ENCODE peak calls at places on chromosomes 3 and 15, in six cellular contexts. I, N, Y, Z, U and D are unnamed samples.

GRCh38 chr15:68618339-68619302 is 39.8 kb downstream of the CORO2B start:
- DNase-seq in Y (no peak), N (peak; percentile 78), Z (no peak), I (peak; percentile 71), U (peak; percentile 68), D (no peak)

GRCh38 chr3:134055661-134056060 is 25.9 kb upstream of the SLCO2A1 start:
- DNase-seq in U (no peak), Y (no peak), N (no peak), Z (peak; percentile 9), I (no peak), D (peak; percentile 17)

GRCh38 chr3:99962703-99963102 is 145.0 kb downstream of the CMSS1 start:
- DNase-seq in I (peak; percentile 94), U (peak; percentile 82), Z (no peak), N (peak; percentile 94), Y (peak; percentile 68), D (no peak)

GRCh38 chr3:5002174-5002870 is 23.1 kb downstream of the BHLHE40 start:
- DNase-seq in I (no peak), Y (no peak), U (no peak), N (no peak), Z (no peak), D (no peak)

GRCh38 chr15:94236638-94237037 is 5.3 kb downstream of the MCTP2 start:
- DNase-seq in Y (no peak), I (no peak), Z (peak; percentile 73), U (no peak), N (no peak), D (no peak)

GRCh38 chr3:42702982-42703694 is 540 bp upstream of the HHATL start:
- DNase-seq in Y (no peak), U (no peak), Z (no peak), I (no peak), N (no peak), D (no peak)

GRCh38 chr3:43478380-43478779 is 143.4 kb downstream of the ANO10 start:
- DNase-seq in N (no peak), U (no peak), I (no peak), Y (no peak), Z (no peak), D (no peak)

GRCh38 chr3:112111785-112112402 is 21.2 kb downstream of the GCSAM start:
- DNase-seq in Y (peak; percentile 32), Z (no peak), U (peak; percentile 85), N (peak; percentile 58), I (peak; percentile 38), D (no peak)

GRCh38 chr15:55834331-55834730 is 91.4 kb upstream of the PRTG start:
- DNase-seq in Z (no peak), U (peak; percentile 24), Y (no peak), N (peak; percentile 57), I (peak; percentile 44), D (no peak)

GRCh38 chr3:149832086-149832485 is 19.1 kb downstream of the RNF13 start:
- DNase-seq in Z (no peak), Y (no peak), N (peak; percentile 36), I (peak; percentile 13), U (no peak), D (no peak)

GRCh38 chr15:89003865-89004725 is 84.2 kb upstream of the ABHD2 start:
- DNase-seq in N (peak; percentile 59), Z (no peak), Y (peak; percentile 27), U (peak; percentile 80), I (peak; percentile 42), D (no peak)

GRCh38 chr3:43707998-43708397 is 17.3 kb downstream of the ABHD5 start:
- DNase-seq in N (peak; percentile 97), I (peak; percentile 97), Z (no peak), U (peak; percentile 86), Y (peak; percentile 78), D (no peak)

GRCh38 chr3:124694486-124694885 is 35.8 kb upstream of the UMPS start:
- DNase-seq in Y (no peak), U (no peak), Z (no peak), I (no peak), N (no peak), D (no peak)

GRCh38 chr3:152349397-152349796 is 80.7 kb downstream of the MBNL1 start:
- DNase-seq in I (peak; percentile 33), U (no peak), Y (no peak), N (peak; percentile 46), Z (no peak), D (no peak)

GRCh38 chr3:195005251-195005620 is 265.7 kb downstream of the XXYLT1 start:
- DNase-seq in N (no peak), Y (no peak), Z (peak; percentile 49), U (no peak), I (no peak), D (peak; percentile 33)

GRCh38 chr3:165669502-165669901 is 167.7 kb downstream of the BCHE start:
- DNase-seq in N (peak; percentile 36), Y (peak; percentile 11), I (peak; percentile 28), Z (no peak), U (no peak), D (no peak)

GRCh38 chr15:98077186-98077585 is 116.7 kb downstream of the ARRDC4 start:
- DNase-seq in Y (no peak), U (no peak), N (no peak), I (no peak), Z (no peak), D (peak; percentile 76)

GRCh38 chr3:34284959-34285358 is 486.5 kb downstream of the PDCD6IP start:
- DNase-seq in U (no peak), Z (no peak), I (no peak), Y (no peak), N (no peak), D (no peak)

GRCh38 chr15:99704444-99704838 is 28.8 kb downstream of the LYSMD4 start:
- DNase-seq in I (peak; percentile 70), Z (no peak), Y (peak; percentile 84), N (peak; percentile 80), U (peak; percentile 91), D (no peak)

GRCh38 chr15:45456212-45457106 is 66.1 kb downstream of the SLC30A4 start:
- DNase-seq in Y (peak; percentile 99), Z (peak; percentile 98), I (peak; percentile 100), N (peak; percentile 100), U (peak; percentile 99), D (no peak)

GRCh38 chr3:141050913-141051632 is at the start of gene SPSB4:
- DNase-seq in I (peak; percentile 49), U (peak; percentile 41), Y (no peak), Z (no peak), N (peak; percentile 68), D (no peak)

GRCh38 chr15:69232144-69232543 is 66.6 kb upstream of the PAQR5 start:
- DNase-seq in Z (no peak), U (peak; percentile 13), Y (no peak), N (peak; percentile 8), I (peak; percentile 0), D (no peak)

GRCh38 chr3:113495035-113495434 is 19.9 kb downstream of the SPICE1 start:
- DNase-seq in N (peak; percentile 22), Y (no peak), Z (no peak), U (peak; percentile 50), I (peak; percentile 9), D (no peak)

GRCh38 chr15:63834500-63835210 is 907 bp upstream of the HERC1 start:
- DNase-seq in Z (no peak), Y (no peak), N (no peak), I (no peak), U (no peak), D (no peak)

GRCh38 chr15:49037546-49037940 is 8.7 kb downstream of the SECISBP2L start:
- DNase-seq in Z (no peak), Y (no peak), I (no peak), N (no peak), U (no peak), D (no peak)

GRCh38 chr15:95880630-95881029 is 449.9 kb upstream of the NR2F2 start:
- DNase-seq in N (peak; percentile 6), Y (no peak), Z (no peak), U (no peak), I (no peak), D (no peak)

GRCh38 chr15:77138167-77138522 is 67.2 kb upstream of the TSPAN3 start:
- DNase-seq in Z (no peak), Y (peak; percentile 15), N (peak; percentile 13), U (no peak), I (no peak), D (no peak)

GRCh38 chr3:44729384-44729910 is at the start of gene ZNF501:
- DNase-seq in N (peak; percentile 93), I (peak; percentile 89), Y (peak; percentile 67), U (peak; percentile 97), Z (peak; percentile 92), D (peak; percentile 97)

GRCh38 chr3:46860381-46861292 is 2.6 kb downstream of the MYL3 start:
- DNase-seq in Y (no peak), I (no peak), Z (peak; percentile 58), U (no peak), N (no peak), D (peak; percentile 60)
- TF ChIP-seq CTCF in Y (peak; percentile 56), I (peak; percentile 21), Z (peak; percentile 38), U (peak; percentile 49), N (peak; percentile 50), D (peak; percentile 31)

GRCh38 chr3:123298903-123299302 is 97.2 kb downstream of the SEC22A start:
- DNase-seq in Y (no peak), N (no peak), Z (no peak), I (no peak), U (no peak), D (no peak)

GRCh38 chr3:123295901-123296250 is 94.1 kb downstream of the SEC22A start:
- DNase-seq in Y (no peak), Z (no peak), N (no peak), U (no peak), I (no peak), D (no peak)

GRCh38 chr3:123296261-123296660 is 94.5 kb downstream of the SEC22A start:
- DNase-seq in N (no peak), U (no peak), I (no peak), Z (no peak), Y (no peak), D (peak; percentile 25)

GRCh38 chr3:123296836-123297626 is 95.3 kb downstream of the SEC22A start:
- DNase-seq in U (no peak), N (no peak), I (no peak), Y (no peak), Z (no peak), D (peak; percentile 52)

DNA sequence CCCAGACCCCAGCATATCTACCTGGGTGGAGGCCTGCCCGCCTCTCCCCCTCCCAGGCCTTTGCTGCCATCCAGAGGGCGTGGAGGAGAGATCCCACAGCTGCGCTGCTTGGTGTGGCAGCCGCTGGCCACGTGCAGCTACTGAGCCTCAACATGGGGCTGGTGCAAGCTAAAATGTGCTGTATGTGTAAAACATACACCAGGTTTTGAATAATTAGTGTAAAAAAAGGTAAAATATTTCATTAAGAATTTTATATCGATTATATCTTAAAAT is 95.8 kb downstream of the SEC22A start:
- DNase-seq in I (no peak), Z (no peak), N (no peak), Y (no peak), U (no peak), D (no peak)
- H3K27ac ChIP-seq in I (no peak overlapping the region), Z (no peak overlapping the region), N (no peak overlapping the region), Y (no peak overlapping the region), U (no peak overlapping the region), D (no peak overlapping the region)

GRCh38 chr3:69236808-69237707 is 114.7 kb upstream of the LMOD3 start:
- DNase-seq in Y (no peak), U (peak; percentile 6), Z (no peak), I (no peak), N (no peak), D (no peak)
- H3K4me3 ChIP-seq in Y (no peak overlapping the region), U (no peak overlapping the region), Z (no peak overlapping the region), I (no peak overlapping the region), N (no peak overlapping the region), D (peak overlapping the region; percentile 38)

DNA sequence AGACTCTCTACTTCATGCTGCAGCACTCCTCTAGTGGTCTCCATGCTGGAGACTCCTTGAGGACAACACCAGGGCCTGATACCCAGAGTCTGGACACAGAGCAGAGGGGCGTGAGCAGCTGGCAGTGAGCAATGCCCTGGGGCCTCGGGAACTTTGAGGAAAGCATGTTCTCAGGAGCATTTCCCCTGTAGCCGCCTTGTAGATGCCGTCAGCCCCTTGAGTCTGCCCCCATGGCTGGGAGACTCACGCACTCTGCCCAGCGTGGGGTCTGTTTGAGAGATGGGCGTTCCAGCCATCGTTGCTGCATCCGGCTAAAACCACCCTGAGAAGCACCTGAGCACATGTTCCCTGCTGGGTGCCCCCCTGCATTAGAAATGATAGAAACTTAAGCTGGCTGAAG is 56.8 kb downstream of the PLXNA1 start:
- DNase-seq in Z (no peak), Y (no peak), N (no peak), U (no peak), I (no peak), D (peak; percentile 59)
- TF ChIP-seq CTCF in Z (no peak), Y (no peak), N (no peak), U (no peak), I (no peak), D (no peak)